ENCODE peak calls at places on chromosomes 13 and 19, in nine cellular contexts. J, W, T, E, L, X, O, V and Y are unnamed samples. For H3K9me2 and H3K9me3, the result is how much of the 10 kb centered on the place peaks cover.

GRCh38 chr19:13401388-13401787 is 104.9 kb downstream of the CACNA1A start:
- DNase-seq in J (peak), E (no peak), L (no peak), W (no peak), T (peak), V (no peak), X (peak), O (peak), Y (peak)

GRCh38 chr19:35168261-35168660 is 13.7 kb downstream of the FXYD5 start:
- DNase-seq in W (no peak), X (no peak), T (peak), E (no peak), O (no peak), L (peak), J (no peak), V (no peak), Y (peak)

GRCh38 chr13:24661713-24662112 is 18.5 kb upstream of the ATP12A start:
- DNase-seq in E (no peak), O (peak), T (no peak), X (no peak), L (no peak), J (peak), V (no peak), W (no peak), Y (no peak)

GRCh38 chr19:35266904-35267817 is 1.6 kb upstream of the USF2 start:
- DNase-seq in E (peak), V (peak), T (peak), W (peak), L (peak), X (no peak), O (peak), J (peak), Y (peak)

GRCh38 chr13:104968876-104969275 is 1566.6 kb downstream of the EFNB2 start:
- DNase-seq in O (no peak), L (no peak), W (no peak), J (no peak), E (no peak), T (no peak), X (no peak), V (no peak), Y (no peak)

GRCh38 chr13:108597943-108598342 is 31.5 kb upstream of the MYO16 start:
- DNase-seq in E (no peak), O (no peak), T (no peak), L (no peak), W (no peak), X (no peak), V (no peak), J (no peak), Y (peak)

GRCh38 chr19:33938821-33939220 is 142.2 kb downstream of the KCTD15 start:
- DNase-seq in O (no peak), W (no peak), E (no peak), J (no peak), X (no peak), T (no peak), L (no peak), V (no peak), Y (no peak)

GRCh38 chr19:45311640-45312039 is 11.0 kb downstream of the CKM start:
- DNase-seq in X (no peak), W (no peak), L (no peak), O (no peak), T (no peak), E (no peak), V (no peak), J (no peak), Y (no peak)

GRCh38 chr19:33758541-33759013 is 38.1 kb upstream of the KCTD15 start:
- DNase-seq in O (no peak), W (no peak), T (no peak), V (no peak), E (peak), L (no peak), J (no peak), X (no peak), Y (no peak)

DNA sequence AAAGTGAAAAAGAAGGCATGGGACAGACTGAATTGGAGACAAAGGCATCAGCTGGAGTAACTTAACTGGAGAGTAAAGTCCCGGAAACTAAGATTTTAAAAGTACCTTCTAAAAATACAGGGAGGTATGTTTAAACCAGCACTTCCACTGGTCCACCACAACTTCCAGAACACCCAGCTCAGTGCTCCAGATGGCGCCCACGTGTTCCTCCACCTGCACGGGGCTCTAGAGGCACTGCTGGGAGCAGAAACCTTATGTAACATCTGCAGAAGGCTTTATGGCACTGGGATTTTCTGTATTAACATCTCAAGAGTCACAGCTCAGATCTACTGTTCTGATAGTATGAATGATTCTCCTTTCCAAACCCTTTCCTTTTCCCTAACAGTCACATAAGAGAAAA is 252.1 kb downstream of the DCLK1 start:
- DNase-seq in X (no peak), E (peak), L (no peak), J (no peak), T (no peak), V (no peak), O (no peak), W (no peak), Y (no peak)
- H3K9me2 ChIP-seq in X (under half), E (under half), L (under half), J (under half), T (under half), V (under half), O (under half), W (under half), Y (under half)

DNA sequence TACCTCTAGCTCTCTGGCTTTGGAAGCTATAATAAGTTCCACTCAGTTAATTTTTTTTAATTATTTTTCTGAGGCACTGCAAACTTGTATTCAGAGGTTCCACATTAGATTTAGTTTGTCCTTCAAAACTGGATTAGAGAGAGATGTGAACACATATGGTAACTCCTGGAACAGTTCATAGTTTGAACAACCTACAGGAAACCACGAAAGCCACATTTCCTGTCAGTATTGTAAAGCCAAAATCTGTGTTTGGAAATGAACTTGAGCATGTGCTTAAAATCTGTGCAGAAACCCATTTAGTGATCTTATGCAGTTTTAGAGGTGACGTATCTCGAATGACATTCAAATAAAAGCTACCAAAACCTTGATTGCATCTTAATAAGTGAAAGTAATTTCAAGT is 1952.0 kb downstream of the OLFM4 start:
- DNase-seq in X (no peak), O (no peak), T (no peak), J (no peak), L (no peak), E (peak), W (no peak), V (no peak), Y (no peak)
- H3K9me3 ChIP-seq in X (under half), O (under half), T (under half), J (half or more), L (under half), E (under half), W (under half), V (under half), Y (under half)

GRCh38 chr19:31402931-31403330 is 53.7 kb upstream of the TSHZ3 start:
- DNase-seq in O (no peak), X (no peak), L (no peak), E (no peak), J (no peak), V (no peak), T (peak), W (no peak), Y (no peak)

GRCh38 chr19:31406106-31406505 is 56.9 kb upstream of the TSHZ3 start:
- DNase-seq in O (no peak), W (no peak), V (no peak), L (no peak), J (no peak), X (no peak), T (no peak), E (no peak), Y (no peak)

GRCh38 chr19:31413353-31413752 is 64.1 kb upstream of the TSHZ3 start:
- DNase-seq in L (no peak), X (no peak), O (no peak), J (no peak), V (no peak), W (no peak), E (no peak), T (no peak), Y (no peak)

DNA sequence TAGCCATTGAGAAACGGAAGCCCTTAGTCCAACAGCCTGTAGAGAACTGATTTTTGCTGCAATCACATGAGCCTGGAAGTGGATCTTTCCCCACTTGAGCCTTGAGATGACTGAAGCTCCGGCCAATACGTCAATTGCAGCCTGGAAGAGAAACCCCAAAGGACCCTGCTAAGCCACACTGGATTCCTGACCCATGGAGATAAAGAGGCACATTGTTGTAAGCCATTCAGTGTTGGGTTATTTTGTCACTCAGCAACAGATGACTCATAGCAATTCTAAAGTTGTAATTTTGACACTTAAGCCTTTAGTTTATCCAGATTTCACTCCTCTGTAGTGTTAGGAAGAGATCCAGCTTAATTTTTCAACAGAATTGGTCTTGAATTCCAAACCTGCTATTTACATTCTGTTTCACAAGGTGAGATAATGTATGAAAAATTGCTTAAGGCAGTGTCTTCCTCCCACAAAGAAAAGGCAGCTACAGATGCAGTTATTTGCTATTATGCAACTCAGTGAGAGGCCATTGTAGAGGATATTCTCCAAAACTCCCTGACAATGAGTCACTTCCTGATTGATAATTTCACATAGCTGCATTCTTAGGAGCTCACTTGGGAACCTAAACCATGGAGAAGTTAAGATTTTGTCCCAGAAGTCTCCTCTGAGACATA is 59.4 kb upstream of the TSHZ3 start:
- DNase-seq in T (peak), V (no peak), E (no peak), O (no peak), W (peak), L (no peak), J (no peak), X (no peak), Y (peak)
- H3K9me2 ChIP-seq in T (under half), V (under half), E (under half), O (under half), W (under half), L (under half), J (under half), X (under half), Y (under half)

DNA sequence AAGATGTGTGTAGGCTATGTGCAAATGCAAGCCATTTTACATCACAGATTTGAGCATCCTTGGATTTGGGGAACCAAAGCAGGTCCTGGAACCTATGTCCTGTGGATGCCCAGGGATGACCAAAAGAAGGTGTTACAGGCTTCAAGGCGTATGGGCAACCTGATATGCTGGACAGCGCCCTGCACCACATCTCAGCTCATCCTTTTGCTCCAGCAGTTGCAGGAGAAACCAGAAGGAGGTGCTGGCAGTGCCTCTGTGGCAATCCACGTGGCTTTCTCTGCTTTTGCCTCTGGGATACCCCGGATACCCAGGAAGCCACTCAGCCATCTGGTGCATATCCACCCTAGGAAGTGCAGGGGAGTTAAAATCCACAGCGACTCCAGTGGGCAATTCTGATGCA is 110.3 kb upstream of the VSTM2B start:
- DNase-seq in O (no peak), T (peak), L (no peak), V (no peak), J (peak), W (no peak), X (no peak), E (no peak), Y (no peak)
- H3K9me3 ChIP-seq in O (under half), T (under half), L (under half), V (under half), J (under half), W (under half), X (under half), E (under half), Y (under half)

GRCh38 chr19:51194527-51195315 is 30.2 kb upstream of the CD33 start:
- DNase-seq in X (no peak), T (no peak), O (peak), L (no peak), W (no peak), E (no peak), V (no peak), J (no peak), Y (no peak)
- H3K9me2 ChIP-seq in X (under half), T (under half), O (under half), L (under half), W (under half), E (under half), V (under half), J (under half), Y (under half)

DNA sequence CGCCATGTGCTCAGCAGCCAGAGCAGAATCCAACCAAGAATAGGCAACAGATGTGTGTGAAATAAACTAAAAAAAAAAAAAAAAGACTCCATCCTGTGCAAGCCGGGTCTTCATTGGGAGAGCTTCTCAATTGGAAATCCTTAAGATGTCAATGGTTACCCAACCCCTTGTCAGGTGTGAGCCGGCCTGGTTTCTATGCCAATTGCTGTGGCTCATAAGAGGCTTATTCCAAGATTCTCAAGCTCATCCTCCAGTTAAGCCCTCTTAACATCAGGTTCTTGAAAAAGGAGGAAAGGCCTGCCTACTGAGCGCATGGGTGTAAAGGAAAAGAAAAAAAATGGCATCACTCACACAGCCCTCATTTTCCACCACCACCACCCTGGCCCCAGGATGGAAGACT is 1084.6 kb downstream of the UQCRFS1 start:
- DNase-seq in W (no peak), J (no peak), E (no peak), V (no peak), X (no peak), L (no peak), T (no peak), O (no peak), Y (no peak)
- H3K9me3 ChIP-seq in W (under half), J (under half), E (under half), V (under half), X (under half), L (under half), T (under half), O (under half), Y (under half)

GRCh38 chr19:51320258-51320657 is 8.8 kb downstream of the IGLON5 start:
- DNase-seq in J (no peak), V (peak), L (no peak), O (no peak), X (no peak), E (no peak), T (no peak), W (no peak), Y (no peak)
- H3K9me2 ChIP-seq in J (under half), V (under half), L (under half), O (under half), X (under half), E (under half), T (under half), W (under half), Y (under half)

GRCh38 chr19:8880864-8881488 is 48.8 kb downstream of the MBD3L1 start:
- DNase-seq in X (no peak), E (no peak), J (no peak), V (no peak), W (no peak), O (no peak), T (no peak), L (no peak), Y (no peak)
- H3K9me3 ChIP-seq in X (under half), E (under half), J (under half), V (under half), W (under half), O (under half), T (under half), L (under half), Y (under half)